ENCODE peak calls at places on chromosomes 11 and 22, in five cellular contexts. M, W, L, I and R are unnamed samples.

GRCh38 chr11:18383388-18384156 is 10.8 kb upstream of the LDHA start:
- DNase-seq in M (peak), W (no peak), L (peak), I (peak), R (peak)

GRCh38 chr11:124859171-124859570 is 6.1 kb upstream of the ROBO3 start:
- DNase-seq in M (no peak), W (no peak), L (no peak), I (no peak), R (no peak)

GRCh38 chr11:125428486-125429173 is 67.4 kb downstream of the FEZ1 start:
- DNase-seq in M (no peak), W (no peak), L (no peak), I (peak), R (peak)

GRCh38 chr11:71086687-71087258 is 165.6 kb downstream of the SHANK2 start:
- DNase-seq in M (peak), W (peak), L (peak), I (peak), R (peak)

GRCh38 chr11:96084610-96085348 is 160.9 kb upstream of the MTMR2 start:
- DNase-seq in M (no peak), W (no peak), L (no peak), I (no peak), R (no peak)

GRCh38 chr11:94629741-94630140 is 62.6 kb downstream of the PIWIL4 start:
- DNase-seq in M (no peak), W (no peak), L (no peak), I (peak), R (no peak)

GRCh38 chr11:74388678-74389327 is 9.4 kb downstream of the PGM2L1 start:
- DNase-seq in M (peak), W (peak), L (peak), I (peak), R (peak)

GRCh38 chr22:22364207-22364606 is 119.6 kb downstream of the VPREB1 start:
- DNase-seq in M (no peak), W (no peak), L (no peak), I (no peak), R (no peak)

GRCh38 chr11:28961726-28962125 is 853.5 kb downstream of the METTL15 start:
- DNase-seq in M (no peak), W (no peak), L (no peak), I (no peak), R (no peak)

GRCh38 chr11:111941963-111942362 is 4.8 kb downstream of the DIXDC1 start:
- DNase-seq in M (no peak), W (no peak), L (no peak), I (peak), R (no peak)

GRCh38 chr11:5081405-5081804 is 12.0 kb downstream of the OR52E1 start:
- DNase-seq in M (no peak), W (no peak), L (no peak), I (no peak), R (no peak)

GRCh38 chr11:36431429-36432092 is 78.5 kb downstream of the TRAF6 start:
- DNase-seq in M (peak), W (no peak), L (peak), I (peak), R (peak)

GRCh38 chr11:119970566-119970965 is 167.3 kb downstream of the TRIM29 start:
- DNase-seq in M (no peak), W (peak), L (no peak), I (no peak), R (no peak)

GRCh38 chr22:25069758-25070461 is 117.4 kb downstream of the KIAA1671 start:
- DNase-seq in M (no peak), W (peak), L (no peak), I (no peak), R (no peak)

GRCh38 chr11:20112291-20113146 is 47.8 kb downstream of the DBX1 start:
- DNase-seq in M (no peak), W (no peak), L (peak), I (peak), R (peak)

GRCh38 chr11:33310720-33311500 is 53.7 kb downstream of the HIPK3 start:
- DNase-seq in M (no peak), W (no peak), L (no peak), I (no peak), R (no peak)

GRCh38 chr11:116257092-116257491 is 515.7 kb downstream of the BUD13 start:
- DNase-seq in M (peak), W (no peak), L (no peak), I (no peak), R (no peak)

GRCh38 chr11:105838668-105839403 is 183.2 kb downstream of the MSANTD4 start:
- DNase-seq in M (no peak), W (no peak), L (no peak), I (peak), R (no peak)

GRCh38 chr11:802693-803466 is 2.2 kb downstream of the PIDD1 start:
- DNase-seq in M (no peak), W (no peak), L (no peak), I (no peak), R (no peak)

GRCh38 chr22:35310556-35311550 is 11.2 kb downstream of the TOM1 start:
- DNase-seq in M (peak), W (no peak), L (no peak), I (peak), R (peak)

GRCh38 chr11:45145421-45146071 is 893 bp upstream of the PRDM11 start:
- DNase-seq in M (no peak), W (peak), L (no peak), I (no peak), R (peak)

GRCh38 chr11:125166903-125167291 is 2.3 kb downstream of the PKNOX2 start:
- DNase-seq in M (peak), W (no peak), L (no peak), I (no peak), R (no peak)

GRCh38 chr22:37462983-37463382 is 23.2 kb downstream of the MFNG start:
- DNase-seq in M (no peak), W (peak), L (no peak), I (peak), R (peak)

GRCh38 chr11:102581091-102581490 is 44.0 kb downstream of the MMP20 start:
- DNase-seq in M (no peak), W (no peak), L (no peak), I (no peak), R (no peak)

GRCh38 chr22:44493206-44493605 is 4.8 kb downstream of the RTL6 start:
- DNase-seq in M (no peak), W (no peak), L (no peak), I (no peak), R (no peak)

GRCh38 chr11:67367014-67367835 is 6.2 kb downstream of the CLCF1 start:
- DNase-seq in M (no peak), W (no peak), L (no peak), I (no peak), R (no peak)

GRCh38 chr11:115217726-115218311 is 286.4 kb downstream of the CADM1 start:
- DNase-seq in M (no peak), W (peak), L (no peak), I (no peak), R (no peak)

GRCh38 chr22:24486501-24486921 is 8.6 kb upstream of the UPB1 start:
- DNase-seq in M (no peak), W (no peak), L (no peak), I (peak), R (no peak)

GRCh38 chr22:23179381-23180294 is 671 bp upstream of the BCR start:
- DNase-seq in M (no peak), W (no peak), L (no peak), I (no peak), R (peak)

GRCh38 chr11:65503606-65503922 is 4.7 kb downstream of the MALAT1 start:
- DNase-seq in M (no peak), W (no peak), L (no peak), I (no peak), R (no peak)

GRCh38 chr11:123173040-123173855 is 21.8 kb downstream of the CLMP start:
- DNase-seq in M (no peak), W (no peak), L (no peak), I (peak), R (no peak)

GRCh38 chr11:96328395-96329010 is 14.5 kb downstream of the MAML2 start:
- DNase-seq in M (no peak), W (no peak), L (no peak), I (peak), R (no peak)

GRCh38 chr11:36333468-36333867 is 37.4 kb downstream of the PRR5L start:
- DNase-seq in M (no peak), W (no peak), L (no peak), I (peak), R (no peak)

GRCh38 chr22:48931452-48931851 is 896.2 kb downstream of the BRD1 start:
- DNase-seq in M (no peak), W (no peak), L (no peak), I (no peak), R (no peak)

GRCh38 chr11:19116971-19117759 is at the start of gene ZDHHC13:
- DNase-seq in M (peak), W (peak), L (peak), I (peak), R (peak)

GRCh38 chr11:115653926-115654325 is 149.7 kb upstream of the CADM1 start:
- DNase-seq in M (no peak), W (no peak), L (no peak), I (peak), R (no peak)

GRCh38 chr22:17917490-17917983 is 106.8 kb downstream of the MICAL3 start:
- DNase-seq in M (no peak), W (no peak), L (no peak), I (peak), R (peak)

GRCh38 chr11:10846664-10847063 is 11.2 kb downstream of the ZBED5 start:
- DNase-seq in M (no peak), W (no peak), L (no peak), I (no peak), R (no peak)

GRCh38 chr11:70503201-70503877 is 105.0 kb downstream of the CTTN start:
- DNase-seq in M (no peak), W (no peak), L (no peak), I (no peak), R (no peak)

GRCh38 chr11:65776196-65776595 is 4.6 kb downstream of the AP5B1 start:
- DNase-seq in M (peak), W (no peak), L (no peak), I (no peak), R (no peak)

DNA sequence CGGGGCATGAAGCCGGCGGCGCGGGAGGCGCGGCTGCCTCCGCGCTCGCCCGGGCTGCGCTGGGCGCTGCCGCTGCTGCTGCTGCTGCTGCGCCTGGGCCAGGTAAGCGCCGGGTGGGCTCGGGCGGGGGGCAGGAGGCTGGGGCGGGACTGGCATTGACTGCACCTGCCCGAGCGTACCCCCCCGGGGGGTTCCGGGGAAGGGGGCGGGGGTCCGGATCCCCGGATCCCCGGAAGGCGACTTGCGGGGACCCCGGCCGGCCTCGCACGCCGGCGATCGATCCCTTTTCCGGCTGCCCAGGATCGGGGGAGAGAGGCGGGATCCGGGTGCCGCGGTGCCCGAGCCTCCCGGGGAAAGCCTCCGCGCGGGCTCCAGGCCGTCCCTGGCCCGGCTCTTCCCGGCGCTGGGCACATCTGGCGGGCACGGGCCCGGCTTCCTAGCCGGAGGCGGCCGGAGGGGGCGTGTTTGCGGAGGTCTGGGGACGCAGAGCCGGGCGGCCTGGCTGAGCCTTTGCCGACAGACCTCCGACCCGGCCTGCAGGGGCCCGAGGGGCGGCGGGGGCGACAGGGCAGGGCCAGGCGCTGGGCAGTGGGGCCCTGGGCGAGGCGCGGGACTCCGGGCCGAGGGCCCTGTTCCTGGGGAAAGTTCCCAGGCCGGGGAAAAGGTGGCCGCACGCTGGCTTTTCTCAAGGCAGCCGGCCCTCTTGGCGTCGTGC is 705 bp downstream of the PTPRJ start:
- DNase-seq in M (no peak), W (peak), L (peak), I (peak), R (peak)
- TF ChIP-seq CTCF in M (no peak), W (no peak), L (no peak), I (no peak), R (no peak)

DNA sequence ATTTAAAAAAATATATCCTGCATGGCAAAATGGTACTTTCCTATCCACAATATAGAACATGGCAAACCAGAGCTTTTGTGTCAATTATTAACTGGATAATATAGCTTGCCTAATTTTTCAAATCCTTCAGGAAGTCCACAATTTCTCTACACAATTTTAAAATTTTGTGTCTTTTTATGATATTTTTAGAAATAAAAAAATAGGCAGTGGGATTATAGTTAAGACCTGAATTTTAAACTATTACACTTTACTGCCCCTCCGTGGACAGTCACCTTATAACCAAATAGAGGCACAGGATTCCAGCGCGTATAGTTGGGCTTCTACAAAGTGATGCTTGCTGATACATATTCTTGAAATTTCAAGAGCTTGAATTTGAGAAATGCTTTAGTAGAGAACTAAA is 2.1 kb upstream of the DMC1 start:
- DNase-seq in M (no peak), W (peak), L (peak), I (peak), R (peak)
- TF ChIP-seq CTCF in M (peak), W (peak), L (peak), I (peak), R (no peak)

GRCh38 chr11:61160487-61161189 is 588 bp downstream of the VPS37C start:
- DNase-seq in M (peak), W (no peak), L (no peak), I (peak), R (no peak)
- TF ChIP-seq CTCF in M (no peak), W (no peak), L (no peak), I (no peak), R (no peak)

GRCh38 chr22:42930810-42931420 is 73.8 kb upstream of the ARFGAP3 start:
- DNase-seq in M (no peak), W (no peak), L (peak), I (peak), R (peak)
- TF ChIP-seq CTCF in M (no peak), W (no peak), L (no peak), I (peak), R (peak)

GRCh38 chr22:27327981-27328721 is 473.4 kb downstream of the MN1 start:
- DNase-seq in M (no peak), W (no peak), L (peak), I (no peak), R (peak)

GRCh38 chr22:27329471-27329870 is 472.1 kb downstream of the MN1 start:
- DNase-seq in M (no peak), W (no peak), L (no peak), I (no peak), R (no peak)

GRCh38 chr22:27329966-27330645 is 471.4 kb downstream of the MN1 start:
- DNase-seq in M (no peak), W (no peak), L (no peak), I (no peak), R (no peak)

GRCh38 chr22:27335102-27335660 is 466.4 kb downstream of the MN1 start:
- DNase-seq in M (no peak), W (no peak), L (no peak), I (no peak), R (no peak)

GRCh38 chr22:27331526-27332281 is 469.9 kb downstream of the MN1 start:
- DNase-seq in M (no peak), W (peak), L (peak), I (peak), R (peak)
- TF ChIP-seq CTCF in M (no peak), W (peak), L (peak), I (peak), R (peak)

GRCh38 chr22:46931414-46931813 is 169.0 kb downstream of the TBC1D22A start:
- DNase-seq in M (no peak), W (no peak), L (peak), I (peak), R (no peak)
- TF ChIP-seq CTCF in M (no peak), W (no peak), L (no peak), I (peak), R (no peak)

DNA sequence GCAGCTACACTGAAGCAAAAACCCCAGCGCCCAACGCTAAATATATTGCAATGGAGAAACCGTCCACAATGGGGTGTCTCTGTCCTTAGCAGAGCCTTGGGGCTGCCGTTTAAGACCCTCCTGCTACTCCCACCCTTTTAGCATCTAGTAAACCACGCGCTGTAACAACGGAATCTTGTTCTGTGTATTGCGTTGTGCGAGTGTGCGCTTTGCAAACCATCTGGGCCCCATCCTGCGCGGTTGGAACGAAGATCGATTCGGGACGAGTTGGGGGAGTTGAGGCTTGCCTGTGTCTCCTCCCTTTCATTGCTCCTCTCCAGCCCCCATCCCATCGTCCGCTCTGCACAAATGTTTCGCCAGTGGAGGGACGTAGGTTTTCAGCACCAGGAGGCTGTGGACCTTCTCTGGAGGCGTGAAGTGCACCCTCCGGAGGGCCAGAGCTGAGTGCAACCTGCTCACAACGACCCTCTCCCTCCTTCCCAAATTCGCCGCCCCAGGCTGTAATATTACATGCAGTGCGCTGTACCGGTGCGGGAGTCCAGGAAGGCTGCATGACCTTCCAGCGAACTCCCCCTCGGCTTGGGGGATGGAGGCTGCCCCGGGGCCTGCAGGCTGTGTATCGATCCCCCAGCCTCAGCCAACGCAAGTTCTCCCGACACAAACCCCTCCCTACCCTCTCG is 1.6 kb upstream of the KMT2A start:
- DNase-seq in M (peak), W (peak), L (no peak), I (peak), R (peak)
- TF ChIP-seq CTCF in M (no peak), W (no peak), L (no peak), I (no peak), R (no peak)